ENCODE peak calls at places on chromosomes 3 and 15, in seven cellular contexts. K, Q, N, G, J, Y and Z are unnamed samples.

GRCh38 chr15:57537072-57537471 is 54.6 kb upstream of the MYZAP start:
- DNase-seq in K (no peak), Q (peak; percentile 83), N (no peak), G (peak; percentile 97), J (peak; percentile 70), Y (no peak), Z (no peak)

GRCh38 chr15:24862726-24863521 is 91.9 kb upstream of the SNRPN start:
- DNase-seq in K (no peak), Q (no peak), N (no peak), G (no peak), J (peak; percentile 17), Y (no peak), Z (no peak)

GRCh38 chr15:68256675-68257450 is 20.7 kb upstream of the FEM1B start:
- DNase-seq in K (peak; percentile 52), Q (peak; percentile 95), N (no peak), G (peak; percentile 89), J (peak; percentile 94), Y (no peak), Z (no peak)

GRCh38 chr15:29756358-29757267 is 65.7 kb downstream of the TJP1 start:
- DNase-seq in K (no peak), Q (no peak), N (no peak), G (no peak), J (no peak), Y (no peak), Z (no peak)

GRCh38 chr3:30895329-30895728 is 868 bp upstream of the GADL1 start:
- DNase-seq in K (no peak), Q (no peak), N (no peak), G (peak; percentile 79), J (peak; percentile 9), Y (no peak), Z (no peak)

GRCh38 chr3:152298393-152299242 is 29.9 kb downstream of the MBNL1 start:
- DNase-seq in K (peak; percentile 72), Q (peak; percentile 100), N (peak; percentile 97), G (peak; percentile 95), J (peak; percentile 13), Y (peak; percentile 26), Z (peak; percentile 100)

GRCh38 chr3:14124223-14124614 is 451 bp downstream of the CHCHD4 start:
- DNase-seq in K (peak; percentile 86), Q (peak; percentile 44), N (no peak), G (peak; percentile 40), J (no peak), Y (peak; percentile 32), Z (no peak)

GRCh38 chr3:34185301-34185700 is 386.9 kb downstream of the PDCD6IP start:
- DNase-seq in K (peak; percentile 69), Q (no peak), N (no peak), G (no peak), J (no peak), Y (no peak), Z (no peak)

GRCh38 chr3:59300727-59301134 is 250.9 kb upstream of the CFAP20DC start:
- DNase-seq in K (no peak), Q (no peak), N (no peak), G (no peak), J (no peak), Y (no peak), Z (no peak)

GRCh38 chr15:29433507-29433906 is 163.9 kb upstream of the NSMCE3 start:
- DNase-seq in K (no peak), Q (no peak), N (no peak), G (no peak), J (no peak), Y (no peak), Z (no peak)

GRCh38 chr3:106839576-106840280 is 537.5 kb upstream of the CCDC54 start:
- DNase-seq in K (no peak), Q (no peak), N (no peak), G (no peak), J (no peak), Y (no peak), Z (no peak)

GRCh38 chr15:64311566-64311965 is 44.4 kb downstream of the CSNK1G1 start:
- DNase-seq in K (no peak), Q (no peak), N (no peak), G (no peak), J (no peak), Y (no peak), Z (no peak)

GRCh38 chr3:78734048-78734637 is 1033.7 kb downstream of the ROBO1 start:
- DNase-seq in K (no peak), Q (peak; percentile 87), N (peak; percentile 29), G (peak; percentile 90), J (no peak), Y (no peak), Z (no peak)

GRCh38 chr3:141360888-141361598 is 7.3 kb upstream of the ZBTB38 start:
- DNase-seq in K (peak; percentile 71), Q (peak; percentile 88), N (peak; percentile 87), G (peak; percentile 76), J (peak; percentile 65), Y (no peak), Z (peak; percentile 62)

GRCh38 chr3:29922990-29923746 is 642.3 kb downstream of the RBMS3 start:
- DNase-seq in K (no peak), Q (peak; percentile 97), N (peak; percentile 14), G (no peak), J (no peak), Y (no peak), Z (no peak)

GRCh38 chr15:98952381-98952803 is 55.2 kb downstream of the PGPEP1L start:
- DNase-seq in K (peak; percentile 5), Q (no peak), N (no peak), G (no peak), J (no peak), Y (no peak), Z (no peak)

GRCh38 chr15:99439524-99439835 is 126.3 kb upstream of the MEF2A start:
- DNase-seq in K (no peak), Q (no peak), N (no peak), G (no peak), J (no peak), Y (no peak), Z (no peak)

GRCh38 chr3:194986208-194987043 is 284.5 kb downstream of the XXYLT1 start:
- DNase-seq in K (no peak), Q (no peak), N (no peak), G (peak; percentile 92), J (no peak), Y (no peak), Z (no peak)

DNA sequence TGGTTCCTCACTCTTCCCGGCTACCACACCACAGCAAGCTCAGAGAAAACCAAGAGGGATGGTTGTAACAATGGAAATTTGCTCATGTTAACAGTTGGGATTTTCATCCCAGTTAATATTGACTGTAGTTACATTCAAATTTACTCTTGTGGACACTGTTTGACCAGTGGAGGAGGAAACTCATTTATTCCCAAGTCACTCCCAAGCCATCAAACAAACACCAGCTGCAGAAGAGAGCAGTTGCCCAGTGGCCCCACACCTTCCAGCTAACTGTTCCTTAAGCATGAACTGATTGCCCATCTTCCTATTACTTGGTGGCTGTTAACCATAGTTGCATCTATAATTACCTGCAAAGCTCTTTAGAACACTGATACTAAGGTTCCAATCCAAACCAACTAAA is 24.1 kb upstream of the MECOM start:
- DNase-seq in K (no peak), Q (no peak), N (no peak), G (no peak), J (no peak), Y (no peak), Z (no peak)
- H3K4me3 ChIP-seq in K (no peak overlapping the region), Q (no peak overlapping the region), N (no peak overlapping the region), G (no peak overlapping the region), J (no peak overlapping the region), Y (no peak overlapping the region), Z (no peak overlapping the region)

GRCh38 chr3:10025205-10026083 is 793 bp upstream of the FANCD2 start:
- DNase-seq in K (no peak), Q (no peak), N (no peak), G (no peak), J (no peak), Y (no peak), Z (no peak)

GRCh38 chr3:10021856-10022775 is 4.1 kb upstream of the FANCD2 start:
- DNase-seq in K (no peak), Q (no peak), N (no peak), G (no peak), J (no peak), Y (no peak), Z (no peak)

GRCh38 chr3:10023587-10024310 is 2.5 kb upstream of the FANCD2 start:
- DNase-seq in K (no peak), Q (peak; percentile 91), N (no peak), G (no peak), J (no peak), Y (no peak), Z (no peak)

GRCh38 chr3:10026084-10026890 is at the start of gene FANCD2:
- DNase-seq in K (peak; percentile 90), Q (peak; percentile 84), N (no peak), G (peak; percentile 94), J (peak; percentile 95), Y (peak; percentile 85), Z (no peak)
- H3K4me3 ChIP-seq in K (peak within 1 kb of the TSS; percentile 98), Q (peak within 1 kb of the TSS; percentile 95), N (peak within 1 kb of the TSS; percentile 97), G (peak within 1 kb of the TSS; percentile 86), J (peak within 1 kb of the TSS; percentile 90), Y (peak within 1 kb of the TSS; percentile 81), Z (peak within 1 kb of the TSS; percentile 87)

GRCh38 chr15:31444844-31445243 is 118.2 kb downstream of the KLF13 start:
- DNase-seq in K (peak; percentile 26), Q (no peak), N (no peak), G (no peak), J (no peak), Y (no peak), Z (no peak)

GRCh38 chr15:31438601-31439265 is 112.1 kb downstream of the KLF13 start:
- DNase-seq in K (no peak), Q (no peak), N (no peak), G (no peak), J (no peak), Y (no peak), Z (no peak)

GRCh38 chr15:31440754-31441298 is 114.2 kb downstream of the KLF13 start:
- DNase-seq in K (no peak), Q (peak; percentile 56), N (no peak), G (peak; percentile 10), J (peak; percentile 51), Y (no peak), Z (no peak)

GRCh38 chr15:31439328-31439727 is 112.7 kb downstream of the KLF13 start:
- DNase-seq in K (peak; percentile 80), Q (peak; percentile 41), N (no peak), G (no peak), J (peak; percentile 50), Y (no peak), Z (no peak)

GRCh38 chr15:31442203-31443090 is 115.8 kb downstream of the KLF13 start:
- DNase-seq in K (peak; percentile 77), Q (peak; percentile 98), N (peak; percentile 91), G (peak; percentile 38), J (peak; percentile 52), Y (no peak), Z (no peak)
- H3K4me3 ChIP-seq in K (peak overlapping the region; percentile 16), Q (no peak overlapping the region), N (no peak overlapping the region), G (no peak overlapping the region), J (no peak overlapping the region), Y (no peak overlapping the region), Z (no peak overlapping the region)

GRCh38 chr3:124850633-124851032 is 36.5 kb downstream of the ITGB5 start:
- DNase-seq in K (no peak), Q (peak; percentile 55), N (no peak), G (peak; percentile 50), J (peak; percentile 19), Y (no peak), Z (no peak)

GRCh38 chr3:124851136-124851535 is 36.0 kb downstream of the ITGB5 start:
- DNase-seq in K (no peak), Q (no peak), N (no peak), G (peak; percentile 94), J (no peak), Y (no peak), Z (peak; percentile 93)

GRCh38 chr3:124850212-124850611 is 37.0 kb downstream of the ITGB5 start:
- DNase-seq in K (no peak), Q (no peak), N (no peak), G (no peak), J (no peak), Y (no peak), Z (no peak)

GRCh38 chr3:124853446-124853845 is 33.7 kb downstream of the ITGB5 start:
- DNase-seq in K (no peak), Q (no peak), N (no peak), G (no peak), J (no peak), Y (no peak), Z (no peak)

GRCh38 chr3:124851905-124852304 is 35.3 kb downstream of the ITGB5 start:
- DNase-seq in K (no peak), Q (no peak), N (no peak), G (no peak), J (no peak), Y (no peak), Z (no peak)
- H3K4me3 ChIP-seq in K (no peak overlapping the region), Q (no peak overlapping the region), N (no peak overlapping the region), G (no peak overlapping the region), J (no peak overlapping the region), Y (no peak overlapping the region), Z (peak overlapping the region; percentile 49)